ENCODE peak calls at places on chromosome X, in four cellular contexts. C is type B pancreatic cell, J is HCT116, S is BJ. D is an unnamed sample.

GRCh38 chrX:14377427-14377826 is 151.9 kb upstream of the GLRA2 start:
- DNase-seq in C (no peak), J (no peak), S (no peak), D (no peak)

GRCh38 chrX:2371026-2371778 is 129.6 kb downstream of the DHRSX start:
- DNase-seq in C (no peak), J (no peak), S (no peak), D (no peak)

GRCh38 chrX:140447150-140447549 is 57.7 kb downstream of the SOX3 start:
- DNase-seq in C (no peak), J (no peak), S (no peak), D (no peak)

GRCh38 chrX:96436105-96436504 is 248.5 kb upstream of the DIAPH2 start:
- DNase-seq in C (no peak), J (no peak), S (peak; percentile 28), D (no peak)

GRCh38 chrX:109848451-109849050 is 115.5 kb upstream of the ACSL4 start:
- DNase-seq in C (no peak), J (no peak), S (no peak), D (no peak)

GRCh38 chrX:112642349-112642748 is 37.4 kb downstream of the LHFPL1 start:
- DNase-seq in C (no peak), J (peak; percentile 21), S (no peak), D (peak; percentile 20)

GRCh38 chrX:45830343-45830742 is 629.7 kb upstream of the DIPK2B start:
- DNase-seq in C (no peak), J (no peak), S (no peak), D (no peak)

GRCh38 chrX:145813081-145813480 is 4.5 kb upstream of the SLITRK2 start:
- DNase-seq in C (no peak), J (no peak), S (no peak), D (no peak)

GRCh38 chrX:109783712-109784109 is 50.7 kb upstream of the ACSL4 start:
- DNase-seq in C (no peak), J (no peak), S (no peak), D (no peak)

GRCh38 chrX:50799531-50799961 is 14.4 kb downstream of the SHROOM4 start:
- DNase-seq in C (no peak), J (no peak), S (peak; percentile 18), D (no peak)

GRCh38 chrX:136754641-136755040 is 26.1 kb downstream of the ARHGEF6 start:
- DNase-seq in C (no peak), J (no peak), S (no peak), D (no peak)

GRCh38 chrX:20217279-20217678 is 49.4 kb downstream of the RPS6KA3 start:
- DNase-seq in C (no peak), J (peak; percentile 16), S (no peak), D (peak; percentile 24)

GRCh38 chrX:145716226-145716625 is 101.4 kb upstream of the SLITRK2 start:
- DNase-seq in C (no peak), J (no peak), S (no peak), D (no peak)

GRCh38 chrX:68827256-68827655 is 1.6 kb upstream of the EFNB1 start:
- DNase-seq in C (peak; percentile 24), J (no peak), S (no peak), D (no peak)

GRCh38 chrX:69085151-69085550 is 80.1 kb downstream of the PJA1 start:
- DNase-seq in C (no peak), J (no peak), S (no peak), D (no peak)

GRCh38 chrX:17922303-17922702 is 61.2 kb upstream of the RAI2 start:
- DNase-seq in C (no peak), J (no peak), S (no peak), D (no peak)

GRCh38 chrX:85114776-85115175 is 111.1 kb downstream of the APOOL start:
- DNase-seq in C (no peak), J (no peak), S (no peak), D (no peak)

GRCh38 chrX:107628662-107629532 is 587 bp downstream of the PRPS1 start:
- DNase-seq in C (no peak), J (no peak), S (no peak), D (no peak)

GRCh38 chrX:53685711-53686110 is 808 bp downstream of the HUWE1 start:
- DNase-seq in C (no peak), J (no peak), S (no peak), D (no peak)

GRCh38 chrX:153954618-153955450 is 10.4 kb upstream of the RENBP start:
- DNase-seq in C (no peak), J (no peak), S (no peak), D (no peak)

GRCh38 chrX:29666361-29666760 is 549.0 kb upstream of the MAGEB2 start:
- DNase-seq in C (no peak), J (no peak), S (no peak), D (no peak)

GRCh38 chrX:68185161-68185560 is 248.1 kb downstream of the OPHN1 start:
- DNase-seq in C (no peak), J (no peak), S (no peak), D (no peak)

GRCh38 chrX:88613338-88613737 is 133.7 kb upstream of the CPXCR1 start:
- DNase-seq in C (no peak), J (no peak), S (no peak), D (no peak)

GRCh38 chrX:153876112-153876491 is 9.9 kb downstream of the L1CAM start:
- DNase-seq in C (no peak), J (no peak), S (no peak), D (no peak)

GRCh38 chrX:37627602-37628001 is 56.1 kb downstream of the LANCL3 start:
- DNase-seq in C (no peak), J (no peak), S (no peak), D (no peak)

GRCh38 chrX:21800344-21800770 is 39.1 kb upstream of the MBTPS2 start:
- DNase-seq in C (no peak), J (no peak), S (no peak), D (no peak)

GRCh38 chrX:110286126-110286525 is 31.8 kb downstream of the AMMECR1 start:
- DNase-seq in C (no peak), J (peak; percentile 12), S (peak; percentile 59), D (peak; percentile 42)

GRCh38 chrX:152157042-152157441 is 18.7 kb upstream of the MAGEA10 start:
- DNase-seq in C (no peak), J (no peak), S (no peak), D (no peak)

GRCh38 chrX:101659601-101660063 is at the start of gene ARMCX2:
- DNase-seq in C (no peak), J (no peak), S (no peak), D (no peak)

GRCh38 chrX:136147320-136147901 is at the start of gene FHL1:
- DNase-seq in C (no peak), J (no peak), S (no peak), D (no peak)

GRCh38 chrX:68292471-68292870 is 140.8 kb downstream of the OPHN1 start:
- DNase-seq in C (no peak), J (no peak), S (no peak), D (no peak)

GRCh38 chrX:154511761-154512160 is 4.3 kb downstream of the FAM3A start:
- DNase-seq in C (no peak), J (no peak), S (no peak), D (no peak)

GRCh38 chrX:15524417-15524816 is 23.8 kb downstream of the BMX start:
- DNase-seq in C (no peak), J (no peak), S (peak; percentile 3), D (no peak)

GRCh38 chrX:18895157-18895952 is 88.6 kb downstream of the PHKA2 start:
- DNase-seq in C (no peak), J (no peak), S (no peak), D (no peak)

GRCh38 chrX:105211051-105211575 is 9.4 kb downstream of the TEX13A start:
- DNase-seq in C (no peak), J (no peak), S (no peak), D (no peak)

GRCh38 chrX:11504234-11504633 is 161.5 kb downstream of the ARHGAP6 start:
- DNase-seq in C (no peak), J (no peak), S (no peak), D (no peak)

GRCh38 chrX:129347291-129347690 is 176.0 kb downstream of the SMARCA1 start:
- DNase-seq in C (no peak), J (peak; percentile 4), S (no peak), D (no peak)
- TF ChIP-seq CTCF in C (peak; percentile 53), J (peak; percentile 47), S (no peak), D (no peak)

GRCh38 chrX:40169193-40170086 is 71.7 kb upstream of the BCOR start:
- DNase-seq in C (no peak), J (peak; percentile 78), S (no peak), D (no peak)
- TF ChIP-seq CTCF in C (peak; percentile 73), J (peak; percentile 63), S (peak; percentile 49), D (peak; percentile 42)

GRCh38 chrX:25022499-25023325 is 6.9 kb upstream of the ARX start:
- DNase-seq in C (no peak), J (no peak), S (no peak), D (no peak)

GRCh38 chrX:25021132-25021498 is 5.3 kb upstream of the ARX start:
- DNase-seq in C (no peak), J (no peak), S (no peak), D (no peak)

GRCh38 chrX:25018682-25019081 is 2.9 kb upstream of the ARX start:
- DNase-seq in C (no peak), J (no peak), S (no peak), D (no peak)

GRCh38 chrX:25019707-25020390 is 4.1 kb upstream of the ARX start:
- DNase-seq in C (no peak), J (no peak), S (no peak), D (no peak)

DNA sequence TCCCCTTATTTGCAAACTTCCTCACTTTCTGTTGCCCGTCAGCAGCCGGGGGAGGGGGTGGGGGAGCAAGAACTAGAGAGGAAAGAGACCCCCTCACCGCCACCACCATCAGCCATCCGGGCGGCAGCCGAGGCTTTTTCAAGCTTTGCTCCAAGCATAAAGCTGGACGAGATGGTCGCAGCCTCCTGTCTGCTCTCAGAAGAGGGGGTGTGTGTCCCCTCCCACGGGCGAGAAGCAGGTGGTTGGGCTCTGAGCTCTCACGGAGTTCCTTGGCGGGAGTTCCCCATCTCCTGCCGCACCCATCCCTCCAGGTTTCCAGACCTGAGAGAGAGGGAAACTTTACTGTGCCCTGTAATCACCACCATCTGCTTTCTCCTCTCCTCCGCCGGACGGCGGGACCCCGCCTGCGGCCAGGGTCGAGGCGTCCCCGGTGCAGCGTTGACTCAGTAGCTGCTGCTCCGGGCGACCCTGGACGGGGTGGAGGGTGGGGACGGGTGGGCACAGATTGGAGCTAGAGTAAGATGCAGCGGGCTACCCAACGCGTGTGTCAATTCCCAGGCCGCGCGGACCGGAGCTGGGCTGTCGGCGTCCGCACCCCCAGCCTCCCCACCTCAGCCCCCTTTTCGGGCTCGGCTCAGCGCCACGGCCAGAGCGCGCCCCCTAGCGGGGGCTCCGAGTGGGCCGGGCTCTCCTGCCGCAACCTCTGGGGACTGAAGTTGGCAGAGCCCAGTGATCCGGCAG is 4.8 kb upstream of the ARX start:
- DNase-seq in C (no peak), J (no peak), S (no peak), D (no peak)
- TF ChIP-seq CTCF in C (peak; percentile 98), J (peak; percentile 81), S (peak; percentile 52), D (peak; percentile 61)

DNA sequence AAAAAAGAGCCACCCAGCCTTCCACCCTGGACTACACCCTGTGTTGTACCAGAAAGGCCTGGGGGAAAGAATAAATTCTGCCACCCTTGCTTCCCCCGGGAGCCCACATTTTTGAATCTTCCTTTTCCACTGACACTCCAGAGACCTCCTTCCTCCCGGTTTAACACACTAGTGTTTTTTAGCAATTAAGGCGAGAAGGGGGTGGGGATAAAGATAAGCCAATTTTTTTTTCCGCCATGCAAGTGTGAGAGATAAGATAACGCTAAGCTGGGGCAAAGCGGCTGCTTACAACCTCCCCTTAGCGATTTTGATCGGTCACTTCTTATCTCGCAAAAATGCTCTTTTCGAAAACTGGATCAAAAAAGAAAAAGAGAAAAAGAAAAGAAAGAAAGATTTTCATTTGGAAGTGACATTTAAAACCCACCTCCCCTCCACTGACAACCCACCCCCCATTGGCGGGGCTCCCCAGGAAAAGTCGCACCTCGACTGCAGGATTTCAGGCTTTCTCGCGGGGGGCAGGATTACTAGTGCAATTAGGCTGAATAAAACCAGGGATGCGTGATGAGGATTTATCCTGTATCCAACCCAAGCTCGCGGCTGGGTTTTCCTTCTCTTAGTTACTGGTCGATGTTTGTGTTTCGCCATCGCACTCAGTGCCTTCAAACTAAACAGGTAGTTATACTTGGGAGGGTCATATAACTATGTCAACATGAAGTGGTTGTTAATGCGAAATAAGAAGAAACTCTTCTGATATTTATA is 6.0 kb upstream of the BCOR start:
- DNase-seq in C (no peak), J (no peak), S (no peak), D (no peak)
- TF ChIP-seq CTCF in C (no peak), J (no peak), S (no peak), D (no peak)